ENCODE peak calls at places on chromosomes 4 and X, in four cellular contexts. E is K562, Y is HepG2, F is GM12878. X is an unnamed sample.

GRCh38 chrX:139106111-139106510 is 394.6 kb upstream of the FGF13 start:
- DNase-seq in E (no peak), Y (no peak), F (no peak), X (no peak)

GRCh38 chr4:85102606-85103005 is 136.1 kb upstream of the WDFY3 start:
- DNase-seq in E (no peak), Y (no peak), F (no peak), X (no peak)

GRCh38 chr4:139663561-139664138 is 2.0 kb upstream of the MGST2 start:
- DNase-seq in E (no peak), Y (no peak), F (no peak), X (no peak)

GRCh38 chr4:35963969-35964515 is 280.3 kb downstream of the ARAP2 start:
- DNase-seq in E (no peak), Y (no peak), F (no peak), X (no peak)

GRCh38 chr4:141254326-141254725 is 33.6 kb downstream of the ZNF330 start:
- DNase-seq in E (no peak), Y (no peak), F (no peak), X (no peak)

GRCh38 chr4:77023920-77024319 is 51.9 kb downstream of the CCNI start:
- DNase-seq in E (no peak), Y (peak), F (no peak), X (no peak)

GRCh38 chr4:138706206-138706605 is 309.4 kb upstream of the NOCT start:
- DNase-seq in E (no peak), Y (no peak), F (no peak), X (no peak)

GRCh38 chr4:139920552-139920951 is 233.4 kb downstream of the MAML3 start:
- DNase-seq in E (no peak), Y (no peak), F (no peak), X (no peak)

GRCh38 chr4:3572363-3572762 is 40.1 kb upstream of the LRPAP1 start:
- DNase-seq in E (no peak), Y (no peak), F (no peak), X (no peak)

GRCh38 chr4:122458625-122459024 is 2.1 kb upstream of the IL2 start:
- DNase-seq in E (no peak), Y (no peak), F (no peak), X (no peak)

GRCh38 chr4:157961591-157961990 is 211.2 kb downstream of the GASK1B start:
- DNase-seq in E (no peak), Y (no peak), F (no peak), X (no peak)

GRCh38 chrX:48489296-48489695 is 13.3 kb downstream of the FTSJ1 start:
- DNase-seq in E (no peak), Y (no peak), F (no peak), X (no peak)

GRCh38 chrX:63657821-63658220 is 127.2 kb downstream of the ARHGEF9 start:
- DNase-seq in E (no peak), Y (no peak), F (no peak), X (no peak)

GRCh38 chr4:139030614-139031235 is 15.1 kb downstream of the NOCT start:
- DNase-seq in E (peak), Y (peak), F (peak), X (peak)

GRCh38 chr4:106312377-106312776 is 3.6 kb downstream of the TBCK start:
- DNase-seq in E (no peak), Y (no peak), F (no peak), X (no peak)

DNA sequence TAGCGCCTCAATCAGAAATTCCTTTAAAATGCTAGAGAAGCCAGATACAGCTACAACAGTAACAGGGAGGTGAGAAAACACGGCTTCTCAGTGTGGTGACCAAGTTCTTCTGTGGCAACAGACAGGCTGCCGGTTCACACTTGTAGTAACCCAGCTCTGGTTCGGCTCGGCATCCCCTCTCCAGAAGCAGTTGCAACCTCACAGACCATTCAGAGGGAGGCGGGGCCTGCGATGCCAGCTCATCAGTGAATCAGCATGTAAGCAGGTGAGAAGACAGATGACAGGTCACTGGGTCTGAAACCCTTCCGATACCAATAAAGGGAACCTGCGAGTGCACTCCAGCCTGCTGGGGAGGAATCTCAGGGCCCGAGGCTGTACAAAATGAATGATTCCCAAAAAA is 251.0 kb downstream of the KCNIP4 start:
- DNase-seq in E (no peak), Y (no peak), F (no peak), X (peak)
- TF ChIP-seq MXI1 in E (no peak), Y (no peak), F (no peak), X (peak)

DNA sequence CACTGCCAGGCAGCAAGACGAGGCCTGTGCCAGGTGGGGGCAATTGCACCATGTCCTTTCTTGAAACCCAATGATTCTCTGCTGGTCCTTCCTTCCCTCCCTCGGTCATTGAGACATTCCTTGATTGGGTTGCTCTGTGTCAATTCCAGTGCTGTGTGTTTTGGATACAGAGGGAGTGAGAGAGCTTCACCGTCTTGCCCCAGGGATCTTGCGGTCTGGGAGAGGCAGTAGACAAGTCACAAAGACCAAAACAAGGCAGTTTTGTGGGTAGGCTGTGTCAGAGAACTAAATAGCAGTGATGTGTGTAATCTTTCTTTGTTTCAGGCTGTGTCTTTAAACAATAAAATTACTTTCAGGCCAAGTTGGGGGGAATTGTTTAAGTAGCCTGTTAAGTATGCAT is 38.8 kb upstream of the TADA2B start:
- DNase-seq in E (no peak), Y (no peak), F (no peak), X (no peak)
- TF ChIP-seq SIN3A in E (no peak), Y (no peak), F (no peak), X (no peak)

GRCh38 chr4:87901426-87901825 is 68.7 kb downstream of the MEPE start:
- DNase-seq in E (no peak), Y (no peak), F (no peak), X (peak)

GRCh38 chr4:87896020-87896621 is 63.4 kb downstream of the MEPE start:
- DNase-seq in E (no peak), Y (peak), F (no peak), X (no peak)
- TF ChIP-seq MXI1 in E (no peak), Y (no peak), F (no peak), X (no peak)

GRCh38 chr4:88219099-88219498 is 60.7 kb upstream of the ABCG2 start:
- DNase-seq in E (peak), Y (peak), F (no peak), X (peak)
- TF ChIP-seq SIN3A in E (no peak), Y (no peak), F (no peak), X (no peak)

GRCh38 chr4:15077969-15078368 is 75.7 kb downstream of the CPEB2 start:
- DNase-seq in E (no peak), Y (peak), F (no peak), X (no peak)
- TF ChIP-seq MXI1 in E (no peak), Y (no peak), F (no peak), X (no peak)

GRCh38 chr4:156792462-156793085 is 179.0 kb downstream of the PDGFC start:
- DNase-seq in E (no peak), Y (peak), F (no peak), X (no peak)
- TF ChIP-seq SIN3A in E (no peak), Y (no peak), F (no peak), X (no peak)

GRCh38 chr4:21454831-21455230 is 493.7 kb downstream of the KCNIP4 start:
- DNase-seq in E (no peak), Y (no peak), F (no peak), X (no peak)
- TF ChIP-seq MXI1 in E (no peak), Y (no peak), F (no peak), X (no peak)